ENCODE peak calls at places on chromosomes 12 and 14, in seven cellular contexts. T, W, R, A, L, B and K are unnamed samples. For H3K9me3, the result is how much of the 10 kb centered on the place peaks cover.

GRCh38 chr12:131918311-131919050 is 10.6 kb upstream of the PUS1 start:
- ATAC-seq in A (no peak), L (no peak), B (no peak), T (no peak), W (no peak), R (no peak), K (no peak)

GRCh38 chr12:130351331-130351730 is 13.6 kb downstream of the PIWIL1 start:
- ATAC-seq in A (no peak), L (no peak), W (no peak), B (no peak), T (no peak), R (no peak), K (no peak)

GRCh38 chr12:38175538-38175937 is 141.0 kb upstream of the ALG10B start:
- ATAC-seq in R (no peak), T (no peak), W (no peak), B (no peak), L (no peak), A (no peak), K (no peak)

GRCh38 chr12:106750524-106750923 is 24.0 kb upstream of the RIC8B start:
- ATAC-seq in A (no peak), T (no peak), W (no peak), R (no peak), L (no peak), B (no peak), K (no peak)

GRCh38 chr14:70702154-70702553 is 60.4 kb downstream of the TTC9 start:
- ATAC-seq in R (peak), L (no peak), W (no peak), T (no peak), A (no peak), B (no peak), K (no peak)

GRCh38 chr12:29427964-29428363 is 47.0 kb upstream of the ERGIC2 start:
- ATAC-seq in T (peak), B (no peak), R (peak), L (peak), W (peak), A (peak), K (no peak)

GRCh38 chr14:91119556-91120311 is 5.9 kb downstream of the DGLUCY start:
- ATAC-seq in B (no peak), L (no peak), W (peak), R (no peak), T (no peak), A (no peak), K (peak)

GRCh38 chr14:106657460-106657859 is 1131.1 kb downstream of the TMEM121 start:
- ATAC-seq in A (no peak), T (no peak), L (peak), R (no peak), B (no peak), W (no peak), K (no peak)

GRCh38 chr14:94161979-94162378 is 12.1 kb upstream of the PPP4R4 start:
- ATAC-seq in W (no peak), A (no peak), T (no peak), B (no peak), L (no peak), R (no peak), K (no peak)

GRCh38 chr14:81319314-81319713 is 80.8 kb downstream of the STON2 start:
- ATAC-seq in R (no peak), A (peak), W (no peak), L (no peak), B (no peak), T (no peak), K (no peak)

GRCh38 chr12:25272937-25273526 is 22.3 kb upstream of the KRAS start:
- ATAC-seq in A (peak), T (no peak), B (no peak), W (no peak), R (no peak), L (peak), K (no peak)

GRCh38 chr12:93407283-93407962 is 29.7 kb downstream of the NUDT4 start:
- ATAC-seq in T (peak), L (no peak), B (no peak), W (no peak), R (no peak), A (peak), K (no peak)

GRCh38 chr14:42664185-42664584 is 1057.5 kb downstream of the LRFN5 start:
- ATAC-seq in A (no peak), R (no peak), W (no peak), T (no peak), L (no peak), B (no peak), K (no peak)

GRCh38 chr14:56342419-56342901 is 224.2 kb downstream of the PELI2 start:
- ATAC-seq in L (no peak), W (no peak), T (no peak), B (no peak), A (no peak), R (no peak), K (no peak)

GRCh38 chr14:56338674-56339073 is 220.5 kb downstream of the PELI2 start:
- ATAC-seq in L (no peak), A (no peak), B (no peak), R (no peak), W (no peak), T (no peak), K (no peak)

GRCh38 chr14:56341766-56342418 is 223.7 kb downstream of the PELI2 start:
- ATAC-seq in R (no peak), B (no peak), T (no peak), A (no peak), W (no peak), L (no peak), K (no peak)

GRCh38 chr14:56340921-56341320 is 222.7 kb downstream of the PELI2 start:
- ATAC-seq in B (no peak), A (no peak), R (no peak), T (no peak), W (no peak), L (no peak), K (no peak)

GRCh38 chr14:56339855-56340701 is 221.9 kb downstream of the PELI2 start:
- ATAC-seq in W (peak), L (peak), R (peak), B (no peak), A (peak), T (peak), K (peak)
- TF ChIP-seq POLR2AphosphoS5 in W (no peak), L (no peak), R (peak), B (no peak), A (no peak), T (no peak), K (peak)

GRCh38 chr12:91604897-91605296 is 422.3 kb upstream of the DCN start:
- ATAC-seq in L (no peak), R (no peak), A (no peak), B (no peak), W (no peak), T (no peak), K (no peak)

GRCh38 chr12:91610561-91610960 is 427.9 kb upstream of the DCN start:
- ATAC-seq in T (peak), W (no peak), L (no peak), B (no peak), A (no peak), R (no peak), K (no peak)

GRCh38 chr12:91609283-91609682 is 426.7 kb upstream of the DCN start:
- ATAC-seq in A (no peak), W (no peak), R (no peak), B (no peak), T (peak), L (peak), K (no peak)

GRCh38 chr12:91608562-91608961 is 425.9 kb upstream of the DCN start:
- ATAC-seq in R (no peak), T (no peak), W (no peak), A (no peak), B (no peak), L (no peak), K (no peak)

DNA sequence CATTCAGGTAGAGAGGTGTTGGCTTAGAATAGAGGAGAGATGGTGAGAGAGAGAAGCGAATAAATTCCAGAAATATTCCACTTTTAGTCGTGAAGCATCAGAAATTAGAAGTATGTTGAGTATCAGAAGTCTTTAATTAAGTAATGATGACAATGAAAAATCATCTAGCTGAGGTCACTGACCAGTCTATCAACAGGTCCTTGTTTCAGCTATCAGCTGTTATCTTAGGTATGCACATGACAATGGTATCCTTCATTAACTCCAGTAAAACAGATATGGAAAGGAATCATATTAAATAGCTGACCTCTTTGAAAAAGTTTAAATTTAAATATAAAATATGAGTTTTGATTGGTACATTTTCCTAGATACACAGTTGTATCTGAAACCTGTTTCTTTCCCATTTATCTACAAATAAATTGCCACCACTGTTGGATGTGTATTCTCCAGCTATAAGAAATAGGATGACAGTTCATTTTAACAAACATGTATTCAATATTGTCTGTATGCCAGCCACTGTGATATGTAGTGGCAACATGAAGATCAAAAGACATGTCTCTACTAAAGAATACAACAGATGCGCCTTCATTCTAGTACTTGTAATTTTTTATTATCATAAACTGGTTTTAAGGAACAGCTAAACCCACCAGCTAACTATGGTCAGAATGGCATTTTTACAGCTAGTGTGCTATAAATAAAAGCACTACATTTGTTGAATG is 424.2 kb upstream of the DCN start:
- ATAC-seq in B (no peak), L (no peak), W (no peak), A (no peak), R (no peak), T (no peak), K (no peak)
- H3K9me3 ChIP-seq in B (under half), L (under half), W (under half), A (under half), R (under half), T (under half), K (under half)

GRCh38 chr14:95337052-95337595 is 17.4 kb upstream of the CLMN start:
- ATAC-seq in W (no peak), B (no peak), T (no peak), A (no peak), R (no peak), L (no peak), K (no peak)
- TF ChIP-seq POLR2AphosphoS5 in W (no peak), B (no peak), T (no peak), A (no peak), R (no peak), L (no peak), K (no peak)

GRCh38 chr12:32504626-32505025 is 105.3 kb downstream of the FGD4 start:
- ATAC-seq in W (no peak), L (no peak), R (no peak), B (no peak), A (no peak), T (no peak), K (no peak)

GRCh38 chr12:32499048-32499447 is 99.7 kb downstream of the FGD4 start:
- ATAC-seq in B (no peak), A (no peak), L (no peak), W (no peak), R (no peak), T (no peak), K (no peak)

GRCh38 chr12:32505067-32505466 is 105.7 kb downstream of the FGD4 start:
- ATAC-seq in B (no peak), T (no peak), A (no peak), W (no peak), R (no peak), L (no peak), K (no peak)

GRCh38 chr12:32502693-32503510 is 103.5 kb downstream of the FGD4 start:
- ATAC-seq in L (no peak), W (no peak), T (no peak), R (peak), B (no peak), A (no peak), K (peak)

DNA sequence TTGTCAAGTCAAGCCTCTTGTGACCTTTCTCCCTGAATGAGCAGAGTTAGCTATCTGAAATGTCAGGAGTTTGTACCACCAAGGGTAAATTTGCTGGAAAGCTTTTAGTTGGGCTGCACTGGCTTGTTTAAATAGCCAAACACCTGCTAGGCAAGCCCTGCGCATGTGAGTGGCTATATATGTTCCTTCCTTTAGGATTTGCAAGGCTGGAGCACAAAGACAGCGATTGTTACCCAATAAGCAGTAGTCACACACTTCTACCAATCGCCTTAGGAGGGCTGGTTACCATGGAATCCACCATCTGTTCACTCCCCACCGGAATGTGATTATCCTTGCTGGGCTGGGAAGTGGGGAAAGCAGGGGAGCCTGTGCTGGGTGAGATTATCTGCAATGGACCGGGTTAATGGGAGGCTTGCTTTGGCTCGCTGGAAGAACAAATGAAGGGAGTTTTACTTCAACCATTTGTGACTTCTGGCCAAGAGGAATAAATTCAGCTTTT is 102.5 kb downstream of the FGD4 start:
- ATAC-seq in B (no peak), A (peak), R (peak), T (no peak), L (no peak), W (peak), K (peak)
- H3K9me3 ChIP-seq in B (under half), A (under half), R (under half), T (under half), L (under half), W (under half), K (under half)

GRCh38 chr14:74947353-74948227 is 7.8 kb downstream of the PGF start:
- ATAC-seq in L (no peak), A (no peak), B (no peak), R (no peak), T (no peak), W (no peak), K (no peak)

GRCh38 chr14:74946659-74947281 is 8.6 kb downstream of the PGF start:
- ATAC-seq in A (no peak), L (no peak), B (peak), W (peak), R (no peak), T (no peak), K (peak)

GRCh38 chr14:74945852-74946658 is 9.3 kb downstream of the PGF start:
- ATAC-seq in W (peak), T (peak), L (peak), A (peak), B (peak), R (peak), K (peak)

GRCh38 chr14:74942608-74943007 is 12.8 kb downstream of the PGF start:
- ATAC-seq in W (no peak), T (peak), A (no peak), L (peak), R (no peak), B (no peak), K (no peak)

GRCh38 chr14:74945261-74945851 is 10.0 kb downstream of the PGF start:
- ATAC-seq in T (peak), W (peak), B (peak), R (peak), A (peak), L (no peak), K (no peak)
- TF ChIP-seq POLR2AphosphoS5 in T (no peak), W (no peak), B (no peak), R (no peak), A (no peak), L (no peak), K (no peak)